ENCODE peak calls at places on chromosomes 16 and 17, in six cellular contexts. X, P, A, J, W and M are unnamed samples.

GRCh38 chr16:21242756-21243155 is 9.3 kb downstream of the ANKS4B start:
- DNase-seq in X (no peak), P (no peak), A (no peak), J (no peak), W (no peak), M (no peak)

GRCh38 chr17:4235372-4236279 is 28.2 kb downstream of the ANKFY1 start:
- DNase-seq in X (no peak), P (no peak), A (no peak), J (no peak), W (no peak), M (no peak)

GRCh38 chr17:73434154-73434553 is 122.4 kb upstream of the CDC42EP4 start:
- DNase-seq in X (no peak), P (no peak), A (no peak), J (no peak), W (no peak), M (no peak)

GRCh38 chr16:68223072-68223471 is 12.9 kb downstream of the ESRP2 start:
- DNase-seq in X (no peak), P (no peak), A (no peak), J (no peak), W (no peak), M (no peak)

GRCh38 chr17:46818929-46819859 is 702 bp upstream of the WNT3 start:
- DNase-seq in X (no peak), P (no peak), A (peak; percentile 89), J (no peak), W (no peak), M (peak; percentile 46)

GRCh38 chr16:8853611-8854010 is 15.2 kb downstream of the CARHSP1 start:
- DNase-seq in X (no peak), P (no peak), A (no peak), J (no peak), W (no peak), M (no peak)

GRCh38 chr16:71927383-71927782 is 32.1 kb downstream of the IST1 start:
- DNase-seq in X (no peak), P (no peak), A (no peak), J (no peak), W (peak; percentile 90), M (no peak)

GRCh38 chr16:66315210-66315825 is 51.2 kb upstream of the CDH5 start:
- DNase-seq in X (peak; percentile 89), P (peak; percentile 9), A (peak; percentile 79), J (peak; percentile 69), W (peak; percentile 73), M (peak; percentile 82)

GRCh38 chr17:58219789-58220183 is 731 bp upstream of the MKS1 start:
- DNase-seq in X (no peak), P (no peak), A (peak; percentile 12), J (peak; percentile 73), W (peak; percentile 61), M (peak; percentile 16)

GRCh38 chr17:13587487-13588338 is 14.0 kb downstream of the HS3ST3A1 start:
- DNase-seq in X (no peak), P (no peak), A (no peak), J (no peak), W (no peak), M (no peak)

GRCh38 chr16:75262104-75262799 is 10.8 kb upstream of the BCAR1 start:
- DNase-seq in X (no peak), P (no peak), A (no peak), J (peak; percentile 89), W (peak; percentile 44), M (no peak)

GRCh38 chr16:86505899-86506864 is 4.1 kb upstream of the FOXF1 start:
- DNase-seq in X (no peak), P (no peak), A (no peak), J (no peak), W (no peak), M (no peak)

GRCh38 chr17:27559996-27560481 is 70.9 kb upstream of the LGALS9 start:
- DNase-seq in X (no peak), P (no peak), A (no peak), J (no peak), W (peak; percentile 96), M (no peak)

GRCh38 chr16:86427327-86427935 is 82.9 kb upstream of the FOXF1 start:
- DNase-seq in X (no peak), P (no peak), A (no peak), J (no peak), W (no peak), M (no peak)

GRCh38 chr17:48234922-48235321 is 127.4 kb downstream of the SNX11 start:
- DNase-seq in X (no peak), P (no peak), A (no peak), J (no peak), W (no peak), M (no peak)

GRCh38 chr16:85955566-85955965 is 56.6 kb downstream of the IRF8 start:
- DNase-seq in X (no peak), P (no peak), A (no peak), J (no peak), W (no peak), M (no peak)

GRCh38 chr16:72560617-72561016 is 388.7 kb upstream of the PMFBP1 start:
- DNase-seq in X (no peak), P (no peak), A (no peak), J (peak; percentile 53), W (no peak), M (peak; percentile 52)

GRCh38 chr17:62712011-62712615 is 84.6 kb downstream of the MRC2 start:
- DNase-seq in X (no peak), P (no peak), A (no peak), J (no peak), W (no peak), M (no peak)

GRCh38 chr16:23670137-23670776 is 8.4 kb upstream of the PLK1 start:
- DNase-seq in X (no peak), P (peak; percentile 77), A (no peak), J (no peak), W (peak; percentile 48), M (peak; percentile 21)

GRCh38 chr16:69851491-69852240 is 89.5 kb downstream of the WWP2 start:
- DNase-seq in X (no peak), P (no peak), A (no peak), J (no peak), W (no peak), M (no peak)

GRCh38 chr16:17339764-17340541 is 130.8 kb downstream of the XYLT1 start:
- DNase-seq in X (no peak), P (no peak), A (no peak), J (no peak), W (no peak), M (no peak)

GRCh38 chr16:17334096-17334495 is 136.7 kb downstream of the XYLT1 start:
- DNase-seq in X (no peak), P (no peak), A (no peak), J (no peak), W (no peak), M (peak; percentile 44)

GRCh38 chr16:17331991-17332390 is 138.8 kb downstream of the XYLT1 start:
- DNase-seq in X (no peak), P (no peak), A (no peak), J (no peak), W (no peak), M (no peak)

GRCh38 chr16:17336501-17336900 is 134.3 kb downstream of the XYLT1 start:
- DNase-seq in X (no peak), P (no peak), A (no peak), J (no peak), W (no peak), M (no peak)

GRCh38 chr16:17335826-17336492 is 134.8 kb downstream of the XYLT1 start:
- DNase-seq in X (no peak), P (no peak), A (no peak), J (no peak), W (no peak), M (no peak)
- TF ChIP-seq MYC in X (no peak), P (no peak), A (no peak), J (no peak), W (no peak), M (no peak)

GRCh38 chr16:396199-396598 is 800 bp upstream of the NME4 start:
- DNase-seq in X (no peak), P (no peak), A (no peak), J (no peak), W (no peak), M (no peak)

GRCh38 chr16:397736-398332 is 835 bp downstream of the NME4 start:
- DNase-seq in X (peak; percentile 86), P (no peak), A (peak; percentile 65), J (peak; percentile 74), W (peak; percentile 49), M (no peak)

GRCh38 chr16:396605-397004 is 394 bp upstream of the NME4 start:
- DNase-seq in X (peak; percentile 86), P (no peak), A (peak; percentile 84), J (peak; percentile 65), W (peak; percentile 55), M (peak; percentile 58)

GRCh38 chr16:398551-399277 is 1.7 kb downstream of the NME4 start:
- DNase-seq in X (no peak), P (no peak), A (no peak), J (no peak), W (no peak), M (no peak)

GRCh38 chr16:397135-397661 is at the start of gene NME4:
- DNase-seq in X (no peak), P (no peak), A (peak; percentile 78), J (no peak), W (peak; percentile 19), M (peak; percentile 61)
- TF ChIP-seq POLR2A in X (peak; percentile 48), P (peak; percentile 64), A (no peak), J (peak; percentile 57), W (peak; percentile 40), M (peak; percentile 65)

DNA sequence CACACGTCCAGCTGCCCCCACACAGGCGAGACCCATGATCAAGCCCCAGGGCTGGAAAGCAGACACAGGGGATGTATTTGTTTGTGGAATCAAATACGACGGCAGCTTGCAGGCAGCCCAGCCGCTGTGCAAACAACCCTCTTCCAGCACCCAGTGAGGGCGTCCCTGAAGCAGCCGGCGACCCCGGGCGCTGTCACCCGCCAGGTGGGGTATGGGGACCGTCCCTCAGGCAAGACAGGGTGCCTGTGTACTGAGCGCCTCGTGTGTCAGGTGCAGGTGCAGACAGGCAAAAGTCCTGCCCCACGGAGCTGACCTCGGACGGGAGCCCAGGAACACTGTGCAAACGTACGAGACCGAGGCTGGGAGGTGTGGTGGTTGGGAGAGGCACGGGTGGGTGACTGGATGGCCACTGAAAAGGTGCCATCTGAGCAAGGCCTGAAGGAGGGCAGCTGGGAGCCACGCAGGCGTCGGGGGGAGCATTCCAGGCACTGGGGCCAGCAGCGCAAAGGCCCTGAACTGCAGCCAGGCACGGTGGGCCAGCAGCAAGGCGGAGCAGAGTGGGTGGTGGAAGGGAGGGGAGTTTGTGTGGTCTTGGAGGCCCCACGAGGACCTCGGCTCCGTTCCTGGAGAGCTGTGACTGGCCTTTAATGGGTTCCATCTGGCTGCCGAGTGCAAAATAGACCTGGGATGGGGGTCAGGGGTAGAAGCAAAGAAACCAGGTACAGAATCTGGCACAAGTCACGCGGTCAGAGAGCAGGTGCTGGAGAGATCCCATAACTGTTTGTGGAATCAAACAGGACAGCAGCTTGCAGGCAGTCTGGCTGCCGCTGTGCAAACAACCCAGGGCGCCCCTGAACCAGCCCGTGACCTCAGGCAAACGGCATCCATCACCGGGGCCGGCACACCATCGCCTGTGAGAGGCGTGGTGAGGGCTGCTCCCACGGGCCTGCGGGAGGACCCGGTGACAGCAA is 48.3 kb downstream of the CBFA2T3 start:
- DNase-seq in X (no peak), P (no peak), A (no peak), J (peak; percentile 68), W (no peak), M (no peak)
- TF ChIP-seq MYC in X (no peak), P (no peak), A (no peak), J (peak; percentile 35), W (no peak), M (no peak)

DNA sequence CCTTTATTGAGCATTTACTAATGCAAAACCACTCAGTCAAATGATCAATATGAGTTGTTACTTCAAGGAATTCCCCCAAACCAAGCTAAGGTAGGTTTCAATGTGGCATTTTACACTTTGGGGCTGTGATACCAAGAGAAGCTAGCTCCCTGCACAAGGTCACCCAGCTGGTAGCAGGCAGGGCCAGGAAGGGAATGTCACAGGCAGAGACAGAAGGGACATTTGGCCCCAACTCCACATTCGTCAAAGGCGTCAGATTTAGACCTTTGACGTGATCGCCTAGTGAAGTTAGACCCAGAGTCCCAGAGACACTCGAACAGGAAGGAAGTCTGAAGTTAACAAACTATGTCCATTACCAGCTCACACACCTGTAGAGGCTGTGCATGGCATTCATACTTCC is 5.5 kb upstream of the SMG1 start:
- DNase-seq in X (no peak), P (peak; percentile 47), A (no peak), J (peak; percentile 26), W (no peak), M (no peak)
- TF ChIP-seq POLR2A in X (no peak), P (no peak), A (no peak), J (no peak), W (no peak), M (no peak)